ENCODE peak calls at places on chromosomes 4 and X, in four cellular contexts. N, Y, P and W are unnamed samples.

GRCh38 chr4:174650711-174651355 is 128.5 kb upstream of the HPGD start:
- DNase-seq in N (no peak), Y (no peak), P (no peak), W (no peak)

GRCh38 chr4:128823025-128823661 is 13.6 kb downstream of the JADE1 start:
- DNase-seq in N (no peak), Y (no peak), P (no peak), W (no peak)

GRCh38 chr4:151753056-151753455 is 7.8 kb downstream of the GATB start:
- DNase-seq in N (no peak), Y (no peak), P (no peak), W (no peak)

GRCh38 chrX:110432831-110433230 is 74.2 kb downstream of the RTL9 start:
- DNase-seq in N (no peak), Y (peak; percentile 66), P (no peak), W (no peak)

GRCh38 chr4:168076989-168077725 is 15.2 kb upstream of the ANXA10 start:
- DNase-seq in N (no peak), Y (peak; percentile 81), P (peak; percentile 26), W (no peak)

GRCh38 chrX:48721916-48722315 is 25.4 kb downstream of the SUV39H1 start:
- DNase-seq in N (no peak), Y (no peak), P (no peak), W (no peak)

GRCh38 chr4:133969202-133969873 is 232.3 kb downstream of the PABPC4L start:
- DNase-seq in N (no peak), Y (peak; percentile 38), P (no peak), W (no peak)

GRCh38 chr4:118389731-118390520 is 37.1 kb upstream of the PRSS12 start:
- DNase-seq in N (no peak), Y (no peak), P (no peak), W (no peak)

GRCh38 chrX:114584983-114585842 is 1.3 kb downstream of the HTR2C start:
- DNase-seq in N (no peak), Y (no peak), P (no peak), W (no peak)

GRCh38 chr4:139515531-139515958 is 40.5 kb downstream of the SETD7 start:
- DNase-seq in N (no peak), Y (no peak), P (no peak), W (no peak)

GRCh38 chrX:36950495-36951253 is 57.5 kb upstream of the FAM47C start:
- DNase-seq in N (no peak), Y (no peak), P (no peak), W (no peak)

GRCh38 chr4:10456270-10457254 is 664 bp downstream of the ZNF518B start:
- DNase-seq in N (no peak), Y (peak; percentile 50), P (peak; percentile 26), W (no peak)

GRCh38 chrX:92283298-92283697 is 504.1 kb downstream of the PCDH11X start:
- DNase-seq in N (no peak), Y (no peak), P (no peak), W (no peak)

GRCh38 chr4:156378053-156378665 is 424.5 kb upstream of the CTSO start:
- DNase-seq in N (no peak), Y (peak; percentile 26), P (no peak), W (no peak)

GRCh38 chr4:112343330-112343729 is 46.2 kb downstream of the ALPK1 start:
- DNase-seq in N (no peak), Y (no peak), P (no peak), W (no peak)

GRCh38 chr4:172040766-172041165 is 227.6 kb downstream of the GALNTL6 start:
- DNase-seq in N (no peak), Y (no peak), P (no peak), W (no peak)

GRCh38 chr4:1748465-1748995 is 27.2 kb downstream of the TACC3 start:
- DNase-seq in N (no peak), Y (peak; percentile 91), P (peak; percentile 91), W (no peak)

GRCh38 chr4:118290951-118291350 is 61.9 kb downstream of the PRSS12 start:
- DNase-seq in N (no peak), Y (no peak), P (no peak), W (no peak)

GRCh38 chrX:42978655-42979379 is 200.9 kb upstream of the PPP1R2C start:
- DNase-seq in N (no peak), Y (no peak), P (no peak), W (no peak)

GRCh38 chr4:115675721-115676120 is 562.3 kb upstream of the NDST4 start:
- DNase-seq in N (no peak), Y (no peak), P (no peak), W (no peak)

GRCh38 chr4:152815078-152815477 is 35.3 kb downstream of the ARFIP1 start:
- DNase-seq in N (no peak), Y (no peak), P (no peak), W (no peak)

GRCh38 chr4:35461931-35462659 is 782.2 kb downstream of the ARAP2 start:
- DNase-seq in N (no peak), Y (no peak), P (no peak), W (no peak)

GRCh38 chr4:168575473-168575872 is 78.6 kb downstream of the PALLD start:
- DNase-seq in N (no peak), Y (no peak), P (no peak), W (no peak)

GRCh38 chr4:151276787-151277557 is at the start of gene PRSS48:
- DNase-seq in N (no peak), Y (peak; percentile 72), P (peak; percentile 62), W (no peak)

GRCh38 chr4:85828295-85828910 is 353.5 kb downstream of the ARHGAP24 start:
- DNase-seq in N (no peak), Y (no peak), P (no peak), W (no peak)

GRCh38 chr4:85831647-85832046 is 356.7 kb downstream of the ARHGAP24 start:
- DNase-seq in N (no peak), Y (no peak), P (no peak), W (no peak)

GRCh38 chr4:85833311-85833710 is 358.4 kb downstream of the ARHGAP24 start:
- DNase-seq in N (no peak), Y (no peak), P (no peak), W (no peak)

GRCh38 chr4:85825937-85826678 is 351.2 kb downstream of the ARHGAP24 start:
- DNase-seq in N (no peak), Y (peak; percentile 67), P (no peak), W (no peak)

DNA sequence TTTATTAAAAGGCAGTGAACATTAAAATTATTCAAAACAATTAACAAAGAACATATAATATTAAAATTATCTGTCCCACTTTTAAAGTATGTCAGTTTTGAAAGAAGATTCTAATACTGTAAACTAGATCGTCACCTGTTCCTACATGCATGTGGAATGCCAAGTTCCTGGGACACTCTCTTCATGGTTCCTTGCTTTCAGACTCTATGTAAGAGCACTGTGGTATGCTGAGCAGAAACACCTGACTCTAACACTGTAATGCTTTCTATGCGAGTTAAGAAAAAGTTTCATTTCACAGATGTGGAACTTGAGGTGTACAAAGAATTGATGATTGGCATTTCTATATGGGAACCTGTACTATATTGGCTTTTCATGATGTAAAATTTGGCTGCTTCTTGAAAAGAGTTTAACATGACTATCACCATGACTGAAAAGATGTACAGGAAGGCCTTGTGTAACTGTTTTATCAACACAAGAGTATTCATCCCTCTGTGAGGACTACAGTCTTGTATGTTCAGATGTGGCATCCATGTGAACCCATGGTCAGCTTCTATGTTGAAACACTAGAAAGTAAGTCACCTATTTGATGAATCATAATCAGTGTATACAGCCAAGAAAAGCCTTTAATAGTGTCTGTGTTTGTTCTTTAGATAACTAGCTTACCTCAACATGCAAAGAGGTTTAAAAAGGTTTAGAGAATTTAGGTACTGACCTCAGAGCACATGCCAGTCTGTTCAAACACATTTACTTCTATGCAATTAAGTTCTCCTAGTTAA is 354.5 kb downstream of the ARHGAP24 start:
- DNase-seq in N (no peak), Y (no peak), P (no peak), W (no peak)
- H3K4me1 ChIP-seq in N (peaks cover 9% of the 10 kb centered on the region), Y (peaks cover 40% of the 10 kb centered on the region), P (no peaks in the 10 kb centered on the region), W (no peaks in the 10 kb centered on the region)

GRCh38 chrX:143726296-143726695 is 5.7 kb upstream of the SPANXN2 start:
- DNase-seq in N (no peak), Y (no peak), P (no peak), W (no peak)
- H3K4me1 ChIP-seq in N (no peaks in the 10 kb centered on the region), Y (no peaks in the 10 kb centered on the region), P (no peaks in the 10 kb centered on the region), W (no peaks in the 10 kb centered on the region)

DNA sequence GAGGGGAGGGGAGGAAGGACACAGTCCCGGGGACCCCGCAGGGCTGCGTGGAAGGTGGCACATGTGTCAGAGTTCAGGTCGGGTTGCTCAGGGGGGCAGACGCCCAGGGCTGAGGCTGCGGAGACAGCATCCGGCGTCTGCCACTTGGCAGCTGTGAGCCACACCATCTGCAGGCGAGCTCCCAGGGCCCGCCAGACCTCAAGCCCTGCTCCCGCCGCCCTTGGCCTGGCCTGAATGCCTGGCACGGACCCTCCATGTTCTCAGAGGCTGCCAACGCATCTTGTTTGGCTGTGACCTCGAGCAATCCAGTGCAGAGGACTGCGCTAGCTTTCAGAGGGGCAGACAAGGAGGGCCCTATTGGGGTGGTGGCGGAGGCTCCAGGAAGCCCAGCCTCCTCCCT is 5.1 kb downstream of the BGN start:
- DNase-seq in N (no peak), Y (no peak), P (no peak), W (no peak)
- H3K4me1 ChIP-seq in N (peaks cover 13% of the 10 kb centered on the region), Y (no peaks in the 10 kb centered on the region), P (no peaks in the 10 kb centered on the region), W (no peaks in the 10 kb centered on the region)

DNA sequence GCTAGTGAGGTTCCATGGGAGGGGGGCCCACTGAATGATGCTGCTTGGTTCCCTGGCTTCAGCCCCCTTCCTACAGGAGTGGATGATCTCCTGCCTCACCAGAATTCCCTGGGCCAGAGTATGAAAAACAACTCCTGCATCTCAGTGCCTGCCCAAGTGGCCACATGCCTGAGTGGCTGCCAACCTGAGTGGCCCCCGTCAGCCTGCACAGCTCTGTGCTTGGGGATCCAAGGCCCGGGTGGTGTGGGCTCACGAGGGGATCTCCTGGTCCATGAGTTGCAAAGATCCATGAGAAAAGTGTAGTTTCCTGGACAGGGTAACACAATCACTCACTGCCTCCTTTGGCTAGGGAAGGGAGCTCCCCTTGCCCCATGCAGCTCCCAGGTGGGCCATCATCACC is 17.1 kb downstream of the STPG2 start:
- DNase-seq in N (no peak), Y (no peak), P (no peak), W (no peak)
- H3K4me1 ChIP-seq in N (no peaks in the 10 kb centered on the region), Y (no peaks in the 10 kb centered on the region), P (no peaks in the 10 kb centered on the region), W (no peaks in the 10 kb centered on the region)

DNA sequence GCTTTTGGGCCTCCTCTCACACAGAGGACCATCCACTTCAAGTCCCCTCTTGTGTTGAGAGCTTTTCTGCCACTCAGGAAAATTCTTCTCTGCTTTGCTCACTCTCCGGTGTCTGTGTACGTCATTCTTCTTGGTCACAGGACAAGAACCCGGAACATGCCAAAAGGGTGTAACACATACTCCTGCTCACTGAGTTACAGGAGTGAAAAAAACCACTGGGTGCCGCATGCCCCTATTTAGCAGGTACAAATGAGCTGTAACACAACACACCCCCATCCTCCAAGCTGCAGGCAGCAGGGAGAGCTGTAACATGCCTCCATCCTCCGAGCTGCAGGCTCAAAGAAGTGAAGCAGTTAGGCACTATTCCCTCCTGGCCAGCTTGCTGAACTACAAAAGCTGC is 13.0 kb upstream of the CXCL2 start:
- DNase-seq in N (no peak), Y (peak; percentile 34), P (no peak), W (peak; percentile 72)
- H3K4me1 ChIP-seq in N (peaks cover 11% of the 10 kb centered on the region), Y (no peaks in the 10 kb centered on the region), P (peaks cover 17% of the 10 kb centered on the region), W (peaks cover 4% of the 10 kb centered on the region)

DNA sequence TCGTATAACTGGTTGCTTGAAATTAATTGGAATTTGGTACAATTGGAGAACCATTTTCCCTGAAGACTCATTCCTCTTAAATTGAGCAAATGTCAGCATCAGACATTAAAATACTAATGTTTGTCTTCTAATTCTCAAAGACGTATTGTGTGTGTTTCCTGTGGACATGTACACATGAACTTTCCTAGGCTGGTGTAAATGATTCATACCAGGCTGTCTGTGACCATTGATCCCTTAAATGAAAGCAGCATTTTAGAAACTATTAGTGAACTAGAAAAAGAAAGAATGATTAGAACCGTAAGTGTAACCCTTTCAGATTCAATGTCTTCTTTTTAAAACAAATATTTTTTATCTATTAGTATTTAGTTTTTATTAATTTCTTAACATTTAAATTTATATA is 332.9 kb downstream of the PPP3CA start:
- DNase-seq in N (no peak), Y (no peak), P (no peak), W (no peak)
- H3K4me1 ChIP-seq in N (no peaks in the 10 kb centered on the region), Y (no peaks in the 10 kb centered on the region), P (no peaks in the 10 kb centered on the region), W (no peaks in the 10 kb centered on the region)